ENCODE peak calls at places on chromosomes 6 and 20, in six cellular contexts. W is kidney epithelial cell, A is occipital lobe, I is breast epithelium, J is renal cortical epithelial cell, F is kidney. T is an unnamed sample.

GRCh38 chr20:25399038-25399430 is 8.4 kb upstream of the ABHD12 start:
- DNase-seq in W (peak), A (peak), I (no peak), J (peak), F (no peak), T (peak)

GRCh38 chr20:53100476-53100911 is 128.3 kb downstream of the TSHZ2 start:
- DNase-seq in W (no peak), A (no peak), I (no peak), J (peak), F (no peak), T (no peak)

GRCh38 chr6:2448826-2449571 is 203.6 kb upstream of the GMDS start:
- DNase-seq in W (peak), A (no peak), I (no peak), J (peak), F (no peak), T (no peak)

GRCh38 chr20:42475773-42476172 is 713.9 kb downstream of the PTPRT start:
- DNase-seq in W (no peak), A (no peak), I (no peak), J (no peak), F (peak), T (no peak)

GRCh38 chr6:130189691-130190459 is 32.9 kb downstream of the SAMD3 start:
- DNase-seq in W (no peak), A (no peak), I (no peak), J (no peak), F (no peak), T (no peak)

GRCh38 chr6:3751019-3751729 is at the start of gene PXDC1:
- DNase-seq in W (no peak), A (no peak), I (no peak), J (no peak), F (peak), T (no peak)

GRCh38 chr6:83192456-83192855 is 609 bp downstream of the PGM3 start:
- DNase-seq in W (no peak), A (no peak), I (no peak), J (no peak), F (no peak), T (no peak)

GRCh38 chr6:12348530-12349511 is 58.7 kb downstream of the EDN1 start:
- DNase-seq in W (peak), A (no peak), I (no peak), J (peak), F (no peak), T (no peak)

GRCh38 chr6:37048851-37049734 is 43.6 kb downstream of the FGD2 start:
- DNase-seq in W (peak), A (no peak), I (no peak), J (peak), F (no peak), T (no peak)

GRCh38 chr6:136676075-136676474 is 116.2 kb downstream of the MAP3K5 start:
- DNase-seq in W (no peak), A (no peak), I (no peak), J (peak), F (no peak), T (no peak)

GRCh38 chr20:62770916-62771315 is 25.4 kb upstream of the MRGBP start:
- DNase-seq in W (no peak), A (no peak), I (no peak), J (no peak), F (peak), T (no peak)

GRCh38 chr6:144581807-144582537 is 296.8 kb downstream of the UTRN start:
- DNase-seq in W (no peak), A (no peak), I (no peak), J (peak), F (no peak), T (no peak)

GRCh38 chr6:42446370-42446769 is 5.4 kb downstream of the TRERF1 start:
- DNase-seq in W (no peak), A (no peak), I (no peak), J (no peak), F (peak), T (no peak)

GRCh38 chr6:1856381-1856780 is 246.7 kb downstream of the FOXC1 start:
- DNase-seq in W (peak), A (no peak), I (no peak), J (peak), F (peak), T (peak)

GRCh38 chr6:146265051-146265450 is 236.2 kb downstream of the GRM1 start:
- DNase-seq in W (no peak), A (no peak), I (no peak), J (no peak), F (no peak), T (no peak)

GRCh38 chr6:89198235-89198634 is 18.9 kb downstream of the GABRR1 start:
- DNase-seq in W (no peak), A (no peak), I (no peak), J (no peak), F (no peak), T (no peak)

GRCh38 chr6:10101551-10102252 is 313.2 kb downstream of the TFAP2A start:
- DNase-seq in W (no peak), A (no peak), I (no peak), J (no peak), F (no peak), T (no peak)

GRCh38 chr6:148557796-148558457 is 188.9 kb upstream of the UST start:
- DNase-seq in W (no peak), A (no peak), I (no peak), J (peak), F (no peak), T (no peak)

GRCh38 chr6:87095056-87095527 is at the start of gene CGA:
- DNase-seq in W (no peak), A (no peak), I (no peak), J (no peak), F (no peak), T (no peak)